ENCODE peak calls at places on chromosomes 6 and 20, in six cellular contexts. Y is trophoblast cell, X is IMR-90, I is neuronal stem cell, R is H9, E is H1. W is an unnamed sample. For H3K4me1, the result is how much of the 10 kb centered on the place peaks cover.

GRCh38 chr6:24357336-24358218 is at the start of gene DCDC2:
- DNase-seq in R (peak), X (no peak), Y (peak), E (peak), I (no peak), W (no peak)

GRCh38 chr6:324729-325125 is 32.4 kb downstream of the DUSP22 start:
- DNase-seq in R (no peak), X (no peak), I (no peak), E (no peak), Y (no peak), W (peak)

GRCh38 chr6:159033160-159034049 is 11.4 kb downstream of the TAGAP start:
- DNase-seq in X (no peak), E (no peak), I (no peak), Y (peak), R (no peak), W (no peak)

GRCh38 chr6:108581932-108582500 is 21.3 kb downstream of the FOXO3 start:
- DNase-seq in Y (no peak), E (no peak), R (no peak), I (no peak), X (peak), W (no peak)

GRCh38 chr6:33433001-33433559 is 13.2 kb downstream of the SYNGAP1 start:
- DNase-seq in I (no peak), X (no peak), Y (no peak), R (peak), E (no peak), W (peak)

GRCh38 chr6:100099189-100100074 is 105.4 kb upstream of the MCHR2 start:
- DNase-seq in X (peak), Y (peak), E (no peak), R (no peak), I (no peak), W (peak)

GRCh38 chr6:85677243-85677956 is 34.7 kb upstream of the SYNCRIP start:
- DNase-seq in E (no peak), R (no peak), I (no peak), Y (peak), X (no peak), W (no peak)

GRCh38 chr6:154485784-154486183 is 24.7 kb downstream of the CNKSR3 start:
- DNase-seq in Y (no peak), X (no peak), E (no peak), I (no peak), R (no peak), W (no peak)

GRCh38 chr6:12296604-12297003 is 6.4 kb downstream of the EDN1 start:
- DNase-seq in R (no peak), E (no peak), I (no peak), Y (no peak), X (no peak), W (no peak)

GRCh38 chr20:3847419-3847940 is 846 bp downstream of the MAVS start:
- DNase-seq in X (no peak), E (no peak), R (no peak), I (no peak), Y (no peak), W (no peak)

GRCh38 chr6:116370717-116371383 is at the start of gene DSE:
- DNase-seq in X (peak), R (peak), I (peak), E (peak), Y (peak), W (peak)

GRCh38 chr20:32585519-32586127 is 490 bp upstream of the NOL4L start:
- DNase-seq in I (no peak), X (no peak), Y (peak), R (no peak), E (peak), W (no peak)

GRCh38 chr6:92201618-92202017 is 1217.7 kb downstream of the EPHA7 start:
- DNase-seq in X (no peak), Y (no peak), R (no peak), I (no peak), E (no peak), W (no peak)

GRCh38 chr6:134080171-134080795 is 27.9 kb upstream of the SLC2A12 start:
- DNase-seq in R (no peak), I (no peak), E (no peak), Y (peak), X (no peak), W (peak)

GRCh38 chr6:17012421-17013225 is 89.2 kb upstream of the STMND1 start:
- DNase-seq in R (peak), E (no peak), Y (peak), I (no peak), X (peak), W (peak)
- H3K9ac ChIP-seq in R (no peak), E (no peak), Y (no peak), I (no peak), X (peak), W (no peak)

DNA sequence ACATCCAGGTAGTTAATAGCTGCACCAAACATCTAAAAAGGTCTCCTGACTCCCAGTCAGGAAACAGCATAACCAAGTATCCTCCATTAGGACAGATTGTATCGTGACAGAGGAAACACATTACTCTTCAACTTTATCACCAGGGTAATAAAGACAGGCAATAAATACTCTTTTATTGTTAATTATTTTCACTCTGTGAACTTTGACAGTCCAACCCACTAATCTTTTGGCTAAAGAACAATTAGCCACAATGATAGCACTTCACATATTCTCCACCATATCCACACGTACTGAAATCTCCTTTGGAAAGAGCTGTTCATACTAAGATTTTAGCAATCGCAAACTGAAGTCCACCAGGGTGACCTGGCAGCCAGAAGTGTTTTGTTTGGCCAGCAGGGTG is 46.4 kb downstream of the ARHGAP18 start:
- DNase-seq in R (no peak), I (no peak), X (no peak), E (no peak), Y (no peak), W (no peak)
- H4K8ac ChIP-seq in R (no peak), I (no peak), X (no peak), E (no peak), Y (no peak), W (no peak)

GRCh38 chr20:44581515-44581914 is 864 bp upstream of the PKIG start:
- DNase-seq in Y (no peak), I (no peak), X (no peak), E (no peak), R (no peak), W (no peak)
- H3K4me1 ChIP-seq in Y (under half), I (under half), X (under half), E (under half), R (under half), W (under half)

GRCh38 chr6:29747688-29748250 is 24.5 kb downstream of the HLA-F start:
- DNase-seq in R (no peak), I (no peak), E (no peak), X (no peak), Y (no peak), W (peak)
- H3K9ac ChIP-seq in R (no peak), I (peak), E (no peak), X (no peak), Y (no peak), W (no peak)

GRCh38 chr6:148524976-148525375 is 182.3 kb downstream of the SASH1 start:
- DNase-seq in E (no peak), R (no peak), Y (no peak), I (no peak), X (peak), W (no peak)
- H4K8ac ChIP-seq in E (no peak), R (no peak), Y (no peak), I (no peak), X (peak), W (no peak)

DNA sequence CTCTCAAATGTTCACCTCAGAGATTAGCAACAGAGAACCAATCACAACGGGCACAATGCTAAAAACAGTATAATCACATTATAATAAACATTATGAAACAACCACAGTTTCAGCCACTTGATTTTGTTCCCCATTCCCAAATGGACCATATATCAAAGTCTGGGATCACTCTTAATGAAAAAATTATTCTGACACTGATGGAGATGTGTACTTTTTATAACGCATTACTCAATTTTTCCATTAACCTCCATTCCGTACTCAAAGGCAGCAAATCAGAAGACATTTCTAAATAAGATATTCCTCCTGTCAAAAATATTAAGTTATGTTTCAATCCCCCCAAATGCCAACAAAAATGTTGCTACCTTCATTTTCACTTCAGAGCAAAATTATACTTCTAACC is 2.8 kb downstream of the CPNE1 start:
- DNase-seq in Y (no peak), I (no peak), E (no peak), R (no peak), X (no peak), W (no peak)
- H3K4me1 ChIP-seq in Y (under half), I (under half), E (under half), R (under half), X (under half), W (under half)

GRCh38 chr6:15363164-15363522 is 117.3 kb downstream of the JARID2 start:
- DNase-seq in R (no peak), X (no peak), I (no peak), Y (no peak), E (no peak), W (no peak)
- H3K9ac ChIP-seq in R (no peak), X (no peak), I (no peak), Y (no peak), E (no peak), W (no peak)

GRCh38 chr20:53403029-53403428 is 190.6 kb downstream of the ZNF217 start:
- DNase-seq in Y (no peak), R (no peak), E (no peak), I (no peak), X (no peak), W (no peak)

GRCh38 chr20:53399131-53399530 is 194.5 kb downstream of the ZNF217 start:
- DNase-seq in X (no peak), Y (no peak), I (no peak), E (no peak), R (no peak), W (no peak)

GRCh38 chr20:53395188-53395923 is 198.3 kb downstream of the ZNF217 start:
- DNase-seq in R (no peak), Y (peak), I (no peak), E (no peak), X (no peak), W (no peak)

GRCh38 chr20:53402233-53403005 is 191.2 kb downstream of the ZNF217 start:
- DNase-seq in R (no peak), X (no peak), Y (no peak), E (no peak), I (no peak), W (no peak)

DNA sequence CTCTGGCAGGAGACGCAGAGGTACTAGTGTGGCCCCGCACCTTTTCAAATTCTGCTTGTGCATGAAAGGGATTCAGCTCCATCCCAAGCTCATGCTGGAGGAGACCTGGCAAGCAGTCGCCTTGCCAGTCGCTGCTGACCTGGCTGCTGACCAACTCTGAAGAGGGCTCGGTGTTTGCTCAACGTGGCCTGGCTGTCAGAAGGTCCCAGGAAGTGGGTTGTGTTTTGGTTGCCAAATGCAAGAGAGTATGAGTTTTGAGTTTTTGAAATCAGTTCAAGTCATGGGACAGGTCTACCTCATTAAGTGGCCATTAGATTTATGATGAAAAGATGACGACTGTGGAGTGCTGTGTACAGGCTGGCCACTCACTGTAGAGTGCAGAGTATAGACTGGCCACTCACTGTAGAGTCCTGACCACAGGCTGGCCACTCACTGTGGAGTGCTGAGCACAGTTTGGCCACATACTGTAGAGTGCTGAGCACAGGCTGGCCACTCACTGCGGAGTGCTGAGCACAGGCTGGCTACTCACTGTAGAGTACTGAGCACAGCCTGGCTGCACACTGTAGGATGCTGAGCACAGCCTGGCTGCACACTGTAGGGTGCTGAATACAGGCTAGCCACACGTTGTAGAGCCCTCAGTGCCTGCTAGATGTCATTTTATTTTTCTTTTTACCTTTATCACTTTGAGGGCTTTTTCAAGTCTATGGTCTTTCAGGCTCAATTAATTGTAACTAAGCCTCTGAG is 193.9 kb downstream of the ZNF217 start:
- DNase-seq in X (no peak), I (no peak), Y (no peak), R (no peak), E (no peak), W (no peak)
- H4K8ac ChIP-seq in X (no peak), I (no peak), Y (no peak), R (no peak), E (no peak), W (no peak)

GRCh38 chr6:2947424-2947823 is 23.9 kb downstream of the SERPINB6 start:
- DNase-seq in X (no peak), I (no peak), E (peak), Y (no peak), R (no peak), W (no peak)
- H3K4me1 ChIP-seq in X (under half), I (under half), E (under half), Y (under half), R (under half), W (under half)

DNA sequence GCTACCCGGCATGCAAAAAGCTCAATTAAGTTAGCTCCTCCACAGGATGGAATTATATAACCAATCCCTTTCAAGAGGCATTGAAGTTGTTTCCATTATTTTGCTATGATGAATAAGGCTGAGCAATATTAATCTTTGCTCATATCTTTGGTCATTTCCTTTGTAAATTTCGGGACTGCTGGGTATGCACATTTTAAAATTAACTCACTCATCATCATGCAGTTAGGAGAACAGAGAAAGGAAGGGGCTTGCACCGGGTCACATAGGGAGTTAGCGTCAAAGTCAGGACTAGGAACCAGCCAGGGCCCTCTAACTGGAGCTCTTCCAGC is 430 bp upstream of the FAM110A start:
- DNase-seq in E (no peak), R (no peak), I (no peak), X (no peak), Y (peak), W (no peak)
- H3K9ac ChIP-seq in E (no peak), R (no peak), I (no peak), X (peak), Y (no peak), W (no peak)